ENCODE peak calls at places on chromosome 12, in eight cellular contexts. One of them, this sample, is unnamed.

GRCh38 chr12:132445884-132446471 is 44.0 kb upstream of the FBRSL1 start:
- DNase-seq in PC-3: peak
- DNase-seq in stomach: peak
- DNase-seq in foreskin fibroblast: peak
- DNase-seq in HepG2: no peak
- DNase-seq in cardiac muscle cell: no peak
- DNase-seq in AG09309: peak
- DNase-seq in ovary: peak
- DNase-seq in this sample: peak

GRCh38 chr12:95202691-95203476 is 14.4 kb downstream of the FGD6 start:
- DNase-seq in PC-3: peak
- DNase-seq in stomach: no peak
- DNase-seq in foreskin fibroblast: no peak
- DNase-seq in HepG2: no peak
- DNase-seq in cardiac muscle cell: no peak
- DNase-seq in AG09309: no peak
- DNase-seq in ovary: no peak
- DNase-seq in this sample: no peak

GRCh38 chr12:3727354-3727753 is 25.6 kb downstream of the CRACR2A start:
- DNase-seq in PC-3: no peak
- DNase-seq in stomach: no peak
- DNase-seq in foreskin fibroblast: no peak
- DNase-seq in HepG2: no peak
- DNase-seq in cardiac muscle cell: no peak
- DNase-seq in AG09309: no peak
- DNase-seq in ovary: no peak
- DNase-seq in this sample: no peak

GRCh38 chr12:45402288-45402687 is 186.4 kb downstream of the ANO6 start:
- DNase-seq in PC-3: no peak
- DNase-seq in stomach: no peak
- DNase-seq in foreskin fibroblast: no peak
- DNase-seq in HepG2: no peak
- DNase-seq in cardiac muscle cell: no peak
- DNase-seq in AG09309: no peak
- DNase-seq in ovary: no peak
- DNase-seq in this sample: no peak

GRCh38 chr12:117400912-117401311 is 39.5 kb upstream of the NOS1 start:
- DNase-seq in PC-3: no peak
- DNase-seq in stomach: no peak
- DNase-seq in foreskin fibroblast: no peak
- DNase-seq in HepG2: no peak
- DNase-seq in cardiac muscle cell: no peak
- DNase-seq in AG09309: no peak
- DNase-seq in ovary: no peak
- DNase-seq in this sample: no peak

GRCh38 chr12:13487326-13487725 is 290.8 kb downstream of the EMP1 start:
- DNase-seq in PC-3: no peak
- DNase-seq in stomach: no peak
- DNase-seq in foreskin fibroblast: no peak
- DNase-seq in HepG2: no peak
- DNase-seq in cardiac muscle cell: no peak
- DNase-seq in AG09309: no peak
- DNase-seq in ovary: no peak
- DNase-seq in this sample: no peak

GRCh38 chr12:57027011-57027804 is 10.9 kb upstream of the TAC3 start:
- DNase-seq in PC-3: no peak
- DNase-seq in stomach: no peak
- DNase-seq in foreskin fibroblast: no peak
- DNase-seq in HepG2: no peak
- DNase-seq in cardiac muscle cell: peak
- DNase-seq in AG09309: no peak
- DNase-seq in ovary: no peak
- DNase-seq in this sample: no peak

GRCh38 chr12:49946497-49946896 is 4.0 kb upstream of the AQP2 start:
- DNase-seq in PC-3: no peak
- DNase-seq in stomach: no peak
- DNase-seq in foreskin fibroblast: no peak
- DNase-seq in HepG2: no peak
- DNase-seq in cardiac muscle cell: no peak
- DNase-seq in AG09309: no peak
- DNase-seq in ovary: no peak
- DNase-seq in this sample: no peak

GRCh38 chr12:41684997-41685396 is 459.7 kb downstream of the GXYLT1 start:
- DNase-seq in PC-3: no peak
- DNase-seq in stomach: no peak
- DNase-seq in foreskin fibroblast: no peak
- DNase-seq in HepG2: no peak
- DNase-seq in cardiac muscle cell: no peak
- DNase-seq in AG09309: no peak
- DNase-seq in ovary: no peak
- DNase-seq in this sample: no peak

GRCh38 chr12:90211017-90211416 is 502.4 kb upstream of the ATP2B1 start:
- DNase-seq in PC-3: peak
- DNase-seq in stomach: no peak
- DNase-seq in foreskin fibroblast: peak
- DNase-seq in HepG2: no peak
- DNase-seq in cardiac muscle cell: no peak
- DNase-seq in AG09309: peak
- DNase-seq in ovary: no peak
- DNase-seq in this sample: peak

GRCh38 chr12:6538420-6539275 is 4.3 kb downstream of the GAPDH start:
- DNase-seq in PC-3: peak
- DNase-seq in stomach: no peak
- DNase-seq in foreskin fibroblast: peak
- DNase-seq in HepG2: peak
- DNase-seq in cardiac muscle cell: no peak
- DNase-seq in AG09309: no peak
- DNase-seq in ovary: no peak
- DNase-seq in this sample: no peak

GRCh38 chr12:85076688-85077430 is 40.7 kb downstream of the LRRIQ1 start:
- DNase-seq in PC-3: peak
- DNase-seq in stomach: no peak
- DNase-seq in foreskin fibroblast: peak
- DNase-seq in HepG2: peak
- DNase-seq in cardiac muscle cell: peak
- DNase-seq in AG09309: peak
- DNase-seq in ovary: no peak
- DNase-seq in this sample: peak

GRCh38 chr12:3921526-3921925 is 48.3 kb upstream of the PARP11 start:
- DNase-seq in PC-3: no peak
- DNase-seq in stomach: no peak
- DNase-seq in foreskin fibroblast: no peak
- DNase-seq in HepG2: no peak
- DNase-seq in cardiac muscle cell: no peak
- DNase-seq in AG09309: no peak
- DNase-seq in ovary: no peak
- DNase-seq in this sample: no peak

GRCh38 chr12:77049767-77050353 is 15.5 kb downstream of the E2F7 start:
- DNase-seq in PC-3: peak
- DNase-seq in stomach: no peak
- DNase-seq in foreskin fibroblast: peak
- DNase-seq in HepG2: peak
- DNase-seq in cardiac muscle cell: peak
- DNase-seq in AG09309: no peak
- DNase-seq in ovary: no peak
- DNase-seq in this sample: no peak

GRCh38 chr12:68792952-68793351 is 15.0 kb upstream of the MDM2 start:
- DNase-seq in PC-3: peak
- DNase-seq in stomach: no peak
- DNase-seq in foreskin fibroblast: no peak
- DNase-seq in HepG2: peak
- DNase-seq in cardiac muscle cell: no peak
- DNase-seq in AG09309: no peak
- DNase-seq in ovary: no peak
- DNase-seq in this sample: no peak

GRCh38 chr12:122917508-122918227 is 21.7 kb upstream of the VPS37B start:
- DNase-seq in PC-3: peak
- DNase-seq in stomach: peak
- DNase-seq in foreskin fibroblast: peak
- DNase-seq in HepG2: peak
- DNase-seq in cardiac muscle cell: peak
- DNase-seq in AG09309: no peak
- DNase-seq in ovary: no peak
- DNase-seq in this sample: peak

GRCh38 chr12:68971404-68971803 is 38.4 kb upstream of the CPM start:
- DNase-seq in PC-3: peak
- DNase-seq in stomach: no peak
- DNase-seq in foreskin fibroblast: peak
- DNase-seq in HepG2: no peak
- DNase-seq in cardiac muscle cell: no peak
- DNase-seq in AG09309: peak
- DNase-seq in ovary: no peak
- DNase-seq in this sample: peak

GRCh38 chr12:104605685-104606084 is 148.9 kb downstream of the CHST11 start:
- DNase-seq in PC-3: no peak
- DNase-seq in stomach: no peak
- DNase-seq in foreskin fibroblast: no peak
- DNase-seq in HepG2: no peak
- DNase-seq in cardiac muscle cell: no peak
- DNase-seq in AG09309: no peak
- DNase-seq in ovary: no peak
- DNase-seq in this sample: no peak

GRCh38 chr12:119686776-119687175 is 18.8 kb downstream of the PRKAB1 start:
- DNase-seq in PC-3: no peak
- DNase-seq in stomach: no peak
- DNase-seq in foreskin fibroblast: no peak
- DNase-seq in HepG2: no peak
- DNase-seq in cardiac muscle cell: no peak
- DNase-seq in AG09309: no peak
- DNase-seq in ovary: no peak
- DNase-seq in this sample: no peak

GRCh38 chr12:8689606-8690175 is 8.1 kb upstream of the RIMKLB start:
- DNase-seq in PC-3: no peak
- DNase-seq in stomach: no peak
- DNase-seq in foreskin fibroblast: no peak
- DNase-seq in HepG2: no peak
- DNase-seq in cardiac muscle cell: no peak
- DNase-seq in AG09309: no peak
- DNase-seq in ovary: no peak
- DNase-seq in this sample: no peak

GRCh38 chr12:8697120-8697475 is 693 bp upstream of the RIMKLB start:
- DNase-seq in PC-3: no peak
- DNase-seq in stomach: no peak
- DNase-seq in foreskin fibroblast: peak
- DNase-seq in HepG2: no peak
- DNase-seq in cardiac muscle cell: peak
- DNase-seq in AG09309: no peak
- DNase-seq in ovary: no peak
- DNase-seq in this sample: no peak

GRCh38 chr12:8696402-8697100 is 1.2 kb upstream of the RIMKLB start:
- DNase-seq in PC-3: no peak
- DNase-seq in stomach: no peak
- DNase-seq in foreskin fibroblast: no peak
- DNase-seq in HepG2: no peak
- DNase-seq in cardiac muscle cell: no peak
- DNase-seq in AG09309: no peak
- DNase-seq in ovary: no peak
- DNase-seq in this sample: no peak

GRCh38 chr12:8695116-8695515 is 2.7 kb upstream of the RIMKLB start:
- DNase-seq in PC-3: no peak
- DNase-seq in stomach: no peak
- DNase-seq in foreskin fibroblast: no peak
- DNase-seq in HepG2: no peak
- DNase-seq in cardiac muscle cell: no peak
- DNase-seq in AG09309: no peak
- DNase-seq in ovary: no peak
- DNase-seq in this sample: no peak

DNA sequence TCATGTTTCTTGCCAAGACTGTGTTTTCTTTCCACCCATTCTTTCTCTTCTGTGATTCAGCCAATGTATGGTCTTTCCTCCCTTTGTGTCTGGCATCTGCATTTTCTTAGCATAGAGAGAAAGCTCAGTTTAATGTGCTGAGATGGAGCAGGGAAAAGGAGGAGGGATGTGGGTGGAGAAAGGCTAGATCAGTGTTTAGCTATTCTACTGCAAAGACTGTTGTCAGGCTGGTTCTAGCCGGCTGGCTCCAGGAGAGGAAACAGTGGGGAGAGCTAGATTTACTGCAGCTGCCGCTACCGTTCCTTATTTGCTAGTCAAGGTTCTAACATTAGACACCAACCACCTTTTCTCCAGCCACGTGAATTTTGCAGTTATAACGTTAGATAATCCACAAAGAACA is 5.2 kb upstream of the RIMKLB start:
- DNase-seq in PC-3: no peak
- DNase-seq in stomach: no peak
- DNase-seq in foreskin fibroblast: peak
- DNase-seq in HepG2: no peak
- DNase-seq in cardiac muscle cell: peak
- DNase-seq in AG09309: no peak
- DNase-seq in ovary: peak
- DNase-seq in this sample: no peak
- H3K4me3 ChIP-seq in PC-3: no peak
- H3K4me3 ChIP-seq in stomach: no peak
- H3K4me3 ChIP-seq in foreskin fibroblast: no peak
- H3K4me3 ChIP-seq in HepG2: no peak
- H3K4me3 ChIP-seq in cardiac muscle cell: no peak
- H3K4me3 ChIP-seq in AG09309: no peak
- H3K4me3 ChIP-seq in ovary: no peak
- H3K4me3 ChIP-seq in this sample: no peak

DNA sequence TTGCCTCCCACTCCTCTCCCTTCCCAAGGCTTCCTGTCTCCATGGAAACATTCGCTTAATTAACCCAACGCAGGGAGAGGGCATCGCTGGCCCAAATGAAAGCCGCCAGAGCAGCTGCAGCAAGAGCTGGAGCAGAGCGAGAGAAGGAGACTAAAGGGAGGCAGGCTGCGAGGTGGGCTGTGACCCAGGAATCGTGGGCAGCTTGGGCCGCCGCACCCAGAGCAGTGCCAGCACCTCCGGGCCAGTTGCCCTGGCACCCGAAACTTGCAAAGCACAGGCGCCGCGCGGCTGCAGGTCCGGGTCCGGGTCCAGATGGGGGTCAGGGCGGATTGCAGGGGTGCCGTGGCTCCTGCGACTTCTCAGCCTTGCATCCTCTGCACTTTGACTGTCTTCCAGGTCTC is 43.4 kb upstream of the PTPRQ start:
- DNase-seq in PC-3: no peak
- DNase-seq in stomach: no peak
- DNase-seq in foreskin fibroblast: no peak
- DNase-seq in HepG2: no peak
- DNase-seq in cardiac muscle cell: no peak
- DNase-seq in AG09309: no peak
- DNase-seq in ovary: no peak
- DNase-seq in this sample: no peak
- H3K4me3 ChIP-seq in PC-3: no peak
- H3K4me3 ChIP-seq in stomach: peak
- H3K4me3 ChIP-seq in foreskin fibroblast: peak
- H3K4me3 ChIP-seq in HepG2: no peak
- H3K4me3 ChIP-seq in cardiac muscle cell: no peak
- H3K4me3 ChIP-seq in AG09309: peak
- H3K4me3 ChIP-seq in ovary: peak
- H3K4me3 ChIP-seq in this sample: peak

GRCh38 chr12:107322063-107322462 is 228.7 kb upstream of the CRY1 start:
- DNase-seq in PC-3: no peak
- DNase-seq in stomach: no peak
- DNase-seq in foreskin fibroblast: no peak
- DNase-seq in HepG2: no peak
- DNase-seq in cardiac muscle cell: no peak
- DNase-seq in AG09309: no peak
- DNase-seq in ovary: no peak
- DNase-seq in this sample: no peak
- H3K4me3 ChIP-seq in PC-3: peak
- H3K4me3 ChIP-seq in stomach: no peak
- H3K4me3 ChIP-seq in foreskin fibroblast: no peak
- H3K4me3 ChIP-seq in HepG2: no peak
- H3K4me3 ChIP-seq in cardiac muscle cell: no peak
- H3K4me3 ChIP-seq in AG09309: no peak
- H3K4me3 ChIP-seq in ovary: no peak
- H3K4me3 ChIP-seq in this sample: no peak

GRCh38 chr12:67710582-67710981 is 62.0 kb downstream of the DYRK2 start:
- DNase-seq in PC-3: peak
- DNase-seq in stomach: peak
- DNase-seq in foreskin fibroblast: peak
- DNase-seq in HepG2: peak
- DNase-seq in cardiac muscle cell: no peak
- DNase-seq in AG09309: no peak
- DNase-seq in ovary: no peak
- DNase-seq in this sample: no peak
- H3K4me3 ChIP-seq in PC-3: no peak
- H3K4me3 ChIP-seq in stomach: no peak
- H3K4me3 ChIP-seq in foreskin fibroblast: no peak
- H3K4me3 ChIP-seq in HepG2: no peak
- H3K4me3 ChIP-seq in cardiac muscle cell: no peak
- H3K4me3 ChIP-seq in AG09309: no peak
- H3K4me3 ChIP-seq in ovary: no peak
- H3K4me3 ChIP-seq in this sample: no peak